ENCODE peak calls at places on chromosomes 16 and 17, in five cellular contexts. H, W, U, O and K are unnamed samples.

GRCh38 chr16:55480228-55480655 is 1.2 kb downstream of the MMP2 start:
- DNase-seq in W (no peak), H (peak), O (peak), U (no peak), K (no peak)

GRCh38 chr16:53043986-53044571 is 8.6 kb downstream of the CHD9NB start:
- DNase-seq in O (peak), H (no peak), U (no peak), W (no peak), K (no peak)

GRCh38 chr17:627051-627450 is 87.6 kb downstream of the VPS53 start:
- DNase-seq in W (no peak), U (no peak), O (no peak), H (no peak), K (no peak)

GRCh38 chr17:66687570-66688284 is 147.2 kb upstream of the CACNG5 start:
- DNase-seq in U (no peak), O (no peak), H (no peak), W (no peak), K (no peak)

GRCh38 chr16:15616068-15616467 is 26.9 kb downstream of the MARF1 start:
- DNase-seq in H (no peak), U (no peak), O (no peak), W (no peak), K (no peak)

GRCh38 chr16:77212736-77213541 is 13.7 kb downstream of the SYCE1L start:
- DNase-seq in O (peak), H (peak), U (peak), W (peak), K (peak)

GRCh38 chr17:37828313-37829124 is 83.7 kb upstream of the HNF1B start:
- DNase-seq in H (no peak), U (no peak), W (no peak), O (peak), K (no peak)

GRCh38 chr16:69150146-69150865 is 17.9 kb downstream of the UTP4 start:
- DNase-seq in W (peak), O (peak), H (no peak), U (peak), K (peak)

GRCh38 chr17:10767237-10767636 is 36.7 kb downstream of the TMEM238L start:
- DNase-seq in U (no peak), H (no peak), W (no peak), O (peak), K (no peak)
- TF ChIP-seq CTCF in U (no peak), H (no peak), W (no peak), O (no peak), K (no peak)

DNA sequence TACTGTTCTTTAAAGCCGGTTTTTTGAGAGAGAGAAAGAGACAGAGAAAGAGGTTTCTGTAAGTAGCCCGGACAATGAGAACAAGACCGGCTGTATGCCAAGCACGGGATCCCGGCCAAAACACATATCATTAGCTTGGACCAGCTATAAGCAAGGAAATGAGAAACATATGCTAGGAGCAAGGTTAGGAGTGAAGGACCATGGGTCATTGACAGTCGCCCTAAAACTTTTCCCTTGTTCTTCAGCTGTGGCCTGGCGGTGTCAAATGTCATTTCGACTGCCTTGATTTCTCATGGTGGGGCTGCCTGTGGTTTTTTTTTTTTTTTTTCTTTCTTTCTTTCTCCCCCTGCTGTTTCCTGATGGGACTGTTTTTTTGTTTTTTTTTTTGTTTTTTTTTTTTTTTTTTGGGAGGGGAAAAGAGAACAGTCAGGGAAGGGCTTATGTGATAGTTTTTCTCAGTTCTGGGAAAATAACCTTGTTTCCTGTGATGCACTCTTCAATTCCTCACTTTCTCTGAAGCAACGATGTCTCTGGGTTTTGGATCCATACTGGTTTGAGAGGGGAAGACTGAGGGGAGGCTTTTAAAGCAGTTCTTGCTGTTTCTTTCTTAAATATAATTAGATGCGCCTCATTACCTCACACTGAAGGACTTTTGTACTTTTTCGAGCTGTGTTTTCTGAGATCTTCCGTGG is 124.8 kb upstream of the ZFHX3 start:
- DNase-seq in W (peak), U (no peak), O (peak), H (peak), K (no peak)
- TF ChIP-seq CTCF in W (no peak), U (no peak), O (peak), H (peak), K (no peak)

DNA sequence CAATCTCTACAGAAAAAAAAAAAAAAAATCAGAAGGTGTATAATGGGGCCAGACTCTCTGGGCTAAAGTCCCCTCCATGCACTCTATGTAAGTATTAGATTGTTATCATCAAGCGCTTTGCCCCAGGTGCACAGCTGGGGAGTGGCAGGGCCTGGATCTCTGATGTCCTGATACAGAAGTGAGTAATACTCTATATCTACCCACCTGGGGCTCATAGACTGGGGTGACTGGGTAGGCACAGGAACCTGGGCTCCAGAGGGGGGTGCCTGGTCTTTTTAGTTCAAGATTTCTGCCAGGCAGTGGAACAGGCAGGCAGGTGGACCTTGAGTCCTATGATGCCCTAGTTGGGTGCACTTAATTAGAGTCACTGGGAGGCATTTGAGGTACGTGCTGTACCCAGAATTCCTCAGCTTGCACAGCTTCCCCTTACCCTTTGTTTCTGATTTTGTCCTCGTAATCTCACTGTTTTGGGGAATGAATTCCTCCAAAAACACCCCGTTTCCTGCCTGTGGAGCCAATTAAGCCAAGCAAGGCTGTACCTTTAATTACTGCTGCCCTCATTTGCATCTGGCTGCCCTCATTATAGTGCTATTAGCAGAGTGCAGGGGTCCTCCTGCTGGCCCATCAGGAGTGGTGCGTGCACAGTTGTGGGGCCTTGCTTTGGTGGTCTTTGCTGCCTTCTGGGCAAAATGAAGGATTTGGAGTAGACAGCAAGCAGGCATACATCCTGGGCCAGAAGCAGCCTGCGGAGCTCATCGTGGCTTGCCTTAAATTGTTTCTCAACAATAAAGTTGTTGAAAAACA is 239.0 kb downstream of the SNX29 start:
- DNase-seq in H (no peak), O (peak), U (no peak), W (no peak), K (no peak)
- TF ChIP-seq CTCF in H (no peak), O (peak), U (no peak), W (no peak), K (no peak)

GRCh38 chr17:74177018-74177450 is 26.4 kb upstream of the RPL38 start:
- DNase-seq in O (no peak), H (no peak), W (peak), U (no peak), K (no peak)
- TF ChIP-seq CTCF in O (no peak), H (no peak), W (peak), U (no peak), K (no peak)

DNA sequence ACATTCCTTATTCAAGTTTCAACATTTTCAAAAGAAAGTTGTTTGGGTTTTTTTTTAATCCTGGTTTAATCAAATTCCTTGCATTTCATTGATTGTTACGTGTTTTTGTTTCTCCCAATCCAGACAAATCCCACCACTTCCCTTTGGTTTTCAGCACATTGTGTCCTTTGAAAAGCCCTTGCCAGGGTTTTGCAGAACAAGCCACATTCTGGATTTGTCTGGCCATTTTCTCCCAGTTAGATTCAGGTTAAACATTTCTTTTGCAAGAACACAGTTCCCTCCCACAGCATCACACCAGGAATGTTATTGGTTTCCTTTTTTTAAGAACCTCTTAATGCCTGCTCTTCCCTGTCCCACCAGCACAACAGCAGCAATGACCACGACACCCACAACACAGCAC is 278.0 kb upstream of the SALL1 start:
- DNase-seq in W (no peak), U (no peak), H (no peak), O (no peak), K (no peak)
- TF ChIP-seq CTCF in W (no peak), U (no peak), H (no peak), O (no peak), K (no peak)

GRCh38 chr17:16463341-16464000 is 28.5 kb downstream of the LRRC75A start:
- DNase-seq in O (peak), H (no peak), W (peak), U (no peak), K (no peak)
- TF ChIP-seq CTCF in O (peak), H (no peak), W (peak), U (no peak), K (no peak)

DNA sequence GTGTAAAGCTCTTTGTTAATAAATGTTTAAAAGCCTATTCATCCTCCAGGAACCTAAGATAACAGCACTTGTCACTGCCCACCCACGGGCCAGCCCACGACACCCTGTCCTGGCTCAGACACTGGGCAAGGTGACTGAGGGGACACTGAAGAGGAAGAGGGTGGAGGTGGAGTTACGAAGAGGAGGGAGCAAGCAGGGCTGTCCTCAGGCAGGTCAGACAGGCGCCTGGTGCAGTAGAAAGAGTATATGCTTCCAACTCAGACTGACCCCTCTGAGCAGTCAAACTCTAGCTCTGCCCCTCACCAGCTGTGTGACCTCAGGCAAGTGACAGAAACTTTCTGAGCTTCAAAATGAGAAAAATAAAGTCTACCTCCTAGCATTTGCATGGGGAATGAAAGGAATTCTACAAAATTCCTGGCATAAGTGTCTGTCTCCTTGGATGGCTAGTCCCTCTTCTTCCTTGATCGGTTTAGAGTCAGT is 22.8 kb downstream of the TEX2 start:
- DNase-seq in H (no peak), W (no peak), O (peak), U (no peak), K (no peak)
- TF ChIP-seq CTCF in H (no peak), W (no peak), O (peak), U (no peak), K (no peak)

GRCh38 chr16:57258910-57259475 is 13.9 kb downstream of the ARL2BP start:
- DNase-seq in U (no peak), O (no peak), H (no peak), W (no peak), K (no peak)
- TF ChIP-seq CTCF in U (no peak), O (no peak), H (no peak), W (no peak), K (no peak)

DNA sequence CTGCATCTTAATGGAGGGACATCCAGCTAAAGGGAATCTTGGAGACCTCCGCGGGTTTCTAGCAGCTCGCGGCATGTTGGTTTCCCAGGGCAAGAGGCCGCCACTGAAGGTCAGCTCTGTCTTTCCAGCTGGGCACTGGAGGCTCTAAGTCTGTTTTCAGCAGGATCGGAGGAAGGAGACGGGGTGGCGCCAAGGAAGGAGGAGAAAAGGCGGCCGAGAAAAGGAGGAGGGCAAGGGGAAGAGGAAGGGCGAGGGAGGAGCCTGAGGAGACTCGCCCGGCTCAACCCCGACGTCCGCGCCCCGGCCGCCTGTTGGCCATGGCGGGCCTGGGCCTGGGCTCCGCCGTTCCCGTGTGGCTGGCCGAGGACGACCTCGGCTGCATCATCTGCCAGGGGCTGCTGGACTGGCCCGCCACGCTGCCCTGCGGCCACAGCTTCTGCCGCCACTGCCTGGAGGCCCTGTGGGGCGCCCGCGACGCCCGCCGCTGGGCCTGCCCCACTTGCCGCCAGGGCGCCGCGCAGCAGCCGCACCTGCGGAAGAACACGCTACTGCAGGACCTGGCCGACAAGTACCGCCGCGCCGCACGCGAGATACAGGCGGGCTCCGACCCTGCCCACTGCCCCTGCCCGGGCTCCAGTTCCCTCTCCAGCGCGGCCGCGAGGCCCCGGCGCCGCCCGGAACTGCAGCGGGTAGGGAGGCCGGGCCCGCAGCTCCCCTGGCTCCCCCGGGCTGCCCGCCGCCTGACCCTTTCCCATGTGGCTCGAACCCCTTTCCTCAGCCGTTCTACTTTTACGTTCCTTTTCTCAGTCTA is at the start of gene RNF135:
- DNase-seq in U (peak), W (peak), H (peak), O (peak), K (peak)
- TF ChIP-seq CTCF in U (peak), W (peak), H (peak), O (peak), K (no peak)